ENCODE peak calls at places on chromosomes 12 and 14, in ten cellular contexts. Q is NCI-H1105; U is sciatic nerve; H is AG08396; P is NCI-H1436; F is dermis microvascular lymphatic vessel endothelial cell; B is Calu3; I is NCI-H774; M is activated CD4-positive, alpha-beta T cell treated with anti-CD3 and anti-CD28 coated beads, Interleukin-2, amount 50 U/mL, for 4 hours; L is left lobe of liver. N is an unnamed sample.

GRCh38 chr12:112904571-112904970 is 2.2 kb upstream of the OAS1 start:
- DNase-seq in L (no peak), M (no peak), U (no peak), H (no peak), F (no peak), I (no peak), P (no peak), Q (no peak), B (no peak), N (no peak)

GRCh38 chr14:95623195-95623594 is 63.0 kb upstream of the TCL1B start:
- DNase-seq in M (no peak), Q (no peak), H (no peak), B (no peak), I (no peak), L (no peak), F (no peak), U (no peak), P (no peak), N (no peak)

GRCh38 chr14:56170877-56171422 is 52.7 kb downstream of the PELI2 start:
- DNase-seq in F (no peak), L (no peak), M (no peak), B (no peak), I (no peak), Q (no peak), P (no peak), U (no peak), H (no peak), N (peak; percentile 39)

GRCh38 chr12:579450-580110 is 83.7 kb downstream of the NINJ2 start:
- DNase-seq in H (no peak), M (no peak), L (peak; percentile 14), Q (no peak), U (no peak), P (no peak), I (no peak), F (no peak), B (no peak), N (no peak)

GRCh38 chr14:75630695-75631452 is 29.8 kb downstream of the ERG28 start:
- DNase-seq in M (no peak), H (no peak), P (no peak), F (no peak), U (no peak), L (no peak), B (no peak), Q (no peak), I (no peak), N (no peak)

GRCh38 chr12:19190292-19191031 is 60.9 kb downstream of the PLEKHA5 start:
- DNase-seq in Q (no peak), L (no peak), U (no peak), H (no peak), M (no peak), P (no peak), F (peak; percentile 18), B (no peak), I (no peak), N (no peak)

GRCh38 chr12:49555631-49556390 is 12.1 kb downstream of the MCRS1 start:
- DNase-seq in M (no peak), U (no peak), P (no peak), L (no peak), I (no peak), Q (no peak), H (no peak), F (no peak), B (no peak), N (no peak)

GRCh38 chr12:12265571-12266388 is 1.1 kb downstream of the LRP6 start:
- DNase-seq in P (peak; percentile 48), F (peak; percentile 14), B (no peak), L (peak; percentile 60), M (no peak), Q (no peak), U (no peak), H (peak; percentile 45), I (no peak), N (no peak)

GRCh38 chr14:67941456-67942018 is 122.0 kb downstream of the RAD51B start:
- DNase-seq in H (no peak), U (no peak), L (no peak), I (no peak), B (no peak), F (no peak), P (no peak), Q (no peak), M (no peak), N (no peak)

GRCh38 chr14:67575684-67576083 is 24.4 kb downstream of the PIGH start:
- DNase-seq in P (no peak), H (no peak), B (peak; percentile 72), M (no peak), U (peak; percentile 48), I (no peak), L (no peak), Q (no peak), F (no peak), N (no peak)

GRCh38 chr14:60485600-60486251 is at the start of gene C14orf39:
- DNase-seq in H (peak; percentile 10), F (no peak), I (no peak), L (no peak), U (peak; percentile 73), P (no peak), B (no peak), M (no peak), Q (no peak), N (no peak)

GRCh38 chr12:12779529-12779928 is 5.9 kb upstream of the APOLD1 start:
- DNase-seq in F (peak; percentile 96), H (peak; percentile 43), U (no peak), M (no peak), Q (peak; percentile 86), B (no peak), I (peak; percentile 35), L (no peak), P (peak; percentile 34), N (no peak)

GRCh38 chr14:72451081-72451972 is 442.6 kb downstream of the DPF3 start:
- DNase-seq in H (no peak), F (no peak), P (no peak), U (no peak), I (no peak), L (no peak), M (peak; percentile 20), Q (peak; percentile 10), B (no peak), N (no peak)

GRCh38 chr14:72631401-72631800 is 262.5 kb downstream of the DPF3 start:
- DNase-seq in H (no peak), U (no peak), M (no peak), B (no peak), Q (no peak), L (no peak), P (no peak), F (no peak), I (no peak), N (no peak)

GRCh38 chr12:108731866-108732461 is 646 bp upstream of the CORO1C start:
- DNase-seq in L (peak; percentile 100), Q (peak; percentile 95), H (peak; percentile 95), U (peak; percentile 100), B (peak; percentile 100), I (peak; percentile 97), M (peak; percentile 99), P (peak; percentile 97), F (peak; percentile 95), N (peak; percentile 100)

GRCh38 chr14:44846232-44846824 is 115.4 kb downstream of the KLHL28 start:
- DNase-seq in B (peak; percentile 30), P (peak; percentile 58), F (peak; percentile 16), M (no peak), I (peak; percentile 43), Q (peak; percentile 25), L (no peak), U (no peak), H (peak; percentile 47), N (peak; percentile 7)

GRCh38 chr12:71763682-71764379 is 9.2 kb downstream of the RAB21 start:
- DNase-seq in H (no peak), B (no peak), L (no peak), I (no peak), M (no peak), P (no peak), U (no peak), F (no peak), Q (no peak), N (no peak)

GRCh38 chr12:103855036-103855712 is 14.1 kb upstream of the NT5DC3 start:
- DNase-seq in H (no peak), I (no peak), P (no peak), L (no peak), U (no peak), B (peak; percentile 28), F (no peak), Q (no peak), M (no peak), N (peak; percentile 21)

GRCh38 chr12:29961231-29961630 is 177.5 kb upstream of the TMTC1 start:
- DNase-seq in B (no peak), L (no peak), I (no peak), H (no peak), Q (no peak), M (no peak), P (no peak), U (no peak), F (no peak), N (no peak)

GRCh38 chr14:97539389-97539786 is 742.2 kb downstream of the VRK1 start:
- DNase-seq in P (no peak), U (no peak), L (no peak), F (no peak), Q (no peak), B (no peak), H (no peak), I (no peak), M (no peak), N (no peak)

GRCh38 chr12:116532986-116533342 is 26.2 kb upstream of the MAP1LC3B2 start:
- DNase-seq in U (no peak), H (no peak), I (peak; percentile 77), F (no peak), M (no peak), P (peak; percentile 63), B (no peak), Q (no peak), L (no peak), N (no peak)

GRCh38 chr12:90090929-90091651 is 382.5 kb upstream of the ATP2B1 start:
- DNase-seq in U (no peak), F (no peak), Q (no peak), M (no peak), I (no peak), B (peak; percentile 66), L (no peak), H (peak; percentile 47), P (no peak), N (peak; percentile 5)

GRCh38 chr12:104578453-104578852 is 121.7 kb downstream of the CHST11 start:
- DNase-seq in H (peak; percentile 58), F (no peak), L (no peak), Q (no peak), M (no peak), U (no peak), P (no peak), I (no peak), B (no peak), N (no peak)

GRCh38 chr14:104891664-104892500 is 26.8 kb downstream of the CEP170B start:
- DNase-seq in Q (no peak), H (no peak), B (no peak), P (no peak), I (no peak), U (no peak), L (peak; percentile 45), M (no peak), F (no peak), N (peak; percentile 1)

GRCh38 chr12:57129311-57130288 is 1.3 kb downstream of the LRP1 start:
- DNase-seq in H (no peak), P (no peak), I (no peak), B (no peak), M (no peak), L (no peak), U (no peak), F (no peak), Q (no peak), N (peak; percentile 49)

GRCh38 chr12:78712834-78713455 is 151.6 kb upstream of the SYT1 start:
- DNase-seq in M (no peak), L (no peak), F (no peak), Q (no peak), H (no peak), B (no peak), I (no peak), U (no peak), P (no peak), N (no peak)

GRCh38 chr12:6369916-6370575 is 5.3 kb downstream of the SCNN1A start:
- DNase-seq in M (no peak), U (no peak), B (no peak), P (no peak), Q (no peak), L (no peak), I (no peak), H (no peak), F (no peak), N (no peak)

GRCh38 chr12:31018106-31018890 is 55.4 kb upstream of the DDX11 start:
- DNase-seq in M (no peak), B (no peak), L (no peak), Q (no peak), F (no peak), P (no peak), I (no peak), U (no peak), H (no peak), N (no peak)

N was measured in body of pancreas.